ENCODE peak calls at places on chromosomes 4 and X, in nine cellular contexts. One of them, this sample, is unnamed.

GRCh38 chrX:47218280-47218919 is at the start of gene CDK16:
- DNase-seq in Peyer's patch: peak; percentile 90
- DNase-seq in left ventricle myocardium inferior: peak; percentile 70
- DNase-seq in AG04450: no peak
- DNase-seq in HL-60: peak; percentile 68
- DNase-seq in WERI-Rb-1: peak; percentile 82
- DNase-seq in OCI-LY7: peak; percentile 83
- DNase-seq in ovary: peak; percentile 89
- DNase-seq in CD8-positive, alpha-beta T cell: peak; percentile 50
- DNase-seq in this sample: peak; percentile 67

GRCh38 chr4:14167876-14168510 is 540.5 kb upstream of the BOD1L1 start:
- DNase-seq in HL-60: no peak
- DNase-seq in WERI-Rb-1: no peak
- DNase-seq in Peyer's patch: no peak
- DNase-seq in OCI-LY7: no peak
- DNase-seq in left ventricle myocardium inferior: no peak
- DNase-seq in AG04450: no peak
- DNase-seq in ovary: no peak
- DNase-seq in CD8-positive, alpha-beta T cell: no peak
- DNase-seq in this sample: no peak

GRCh38 chrX:133985164-133986007 is at the start of gene GPC3:
- DNase-seq in CD8-positive, alpha-beta T cell: peak; percentile 0
- DNase-seq in left ventricle myocardium inferior: peak; percentile 15
- DNase-seq in ovary: peak; percentile 67
- DNase-seq in AG04450: no peak
- DNase-seq in Peyer's patch: peak; percentile 50
- DNase-seq in OCI-LY7: no peak
- DNase-seq in WERI-Rb-1: no peak
- DNase-seq in HL-60: no peak
- DNase-seq in this sample: peak; percentile 36

GRCh38 chr4:63349674-63350025 is 1059.6 kb downstream of the TECRL start:
- DNase-seq in WERI-Rb-1: no peak
- DNase-seq in HL-60: no peak
- DNase-seq in ovary: no peak
- DNase-seq in Peyer's patch: no peak
- DNase-seq in CD8-positive, alpha-beta T cell: no peak
- DNase-seq in OCI-LY7: no peak
- DNase-seq in left ventricle myocardium inferior: no peak
- DNase-seq in AG04450: no peak
- DNase-seq in this sample: no peak

GRCh38 chrX:52979568-52979967 is 21.2 kb upstream of the FAM156A start:
- DNase-seq in Peyer's patch: no peak
- DNase-seq in CD8-positive, alpha-beta T cell: no peak
- DNase-seq in WERI-Rb-1: no peak
- DNase-seq in ovary: peak; percentile 52
- DNase-seq in left ventricle myocardium inferior: no peak
- DNase-seq in AG04450: no peak
- DNase-seq in OCI-LY7: no peak
- DNase-seq in HL-60: no peak
- DNase-seq in this sample: peak; percentile 6

GRCh38 chrX:100264200-100264599 is 145.9 kb downstream of the PCDH19 start:
- DNase-seq in ovary: no peak
- DNase-seq in WERI-Rb-1: no peak
- DNase-seq in CD8-positive, alpha-beta T cell: no peak
- DNase-seq in Peyer's patch: no peak
- DNase-seq in AG04450: no peak
- DNase-seq in left ventricle myocardium inferior: no peak
- DNase-seq in OCI-LY7: no peak
- DNase-seq in HL-60: no peak
- DNase-seq in this sample: no peak

GRCh38 chr4:176309772-176310171 is 10.0 kb upstream of the SPCS3 start:
- DNase-seq in Peyer's patch: no peak
- DNase-seq in WERI-Rb-1: no peak
- DNase-seq in CD8-positive, alpha-beta T cell: no peak
- DNase-seq in left ventricle myocardium inferior: no peak
- DNase-seq in HL-60: no peak
- DNase-seq in AG04450: no peak
- DNase-seq in OCI-LY7: no peak
- DNase-seq in ovary: no peak
- DNase-seq in this sample: no peak

GRCh38 chr4:72313121-72313520 is 255.9 kb downstream of the ADAMTS3 start:
- DNase-seq in Peyer's patch: no peak
- DNase-seq in HL-60: no peak
- DNase-seq in WERI-Rb-1: no peak
- DNase-seq in left ventricle myocardium inferior: no peak
- DNase-seq in OCI-LY7: no peak
- DNase-seq in CD8-positive, alpha-beta T cell: no peak
- DNase-seq in ovary: no peak
- DNase-seq in AG04450: no peak
- DNase-seq in this sample: peak; percentile 46

GRCh38 chrX:150694738-150695410 is 1.7 kb downstream of the MTMR1 start:
- DNase-seq in HL-60: peak; percentile 26
- DNase-seq in AG04450: no peak
- DNase-seq in CD8-positive, alpha-beta T cell: no peak
- DNase-seq in OCI-LY7: peak; percentile 53
- DNase-seq in Peyer's patch: no peak
- DNase-seq in ovary: no peak
- DNase-seq in left ventricle myocardium inferior: no peak
- DNase-seq in WERI-Rb-1: no peak
- DNase-seq in this sample: no peak

GRCh38 chr4:67723949-67724348 is 23.0 kb upstream of the UBA6 start:
- DNase-seq in AG04450: no peak
- DNase-seq in WERI-Rb-1: no peak
- DNase-seq in ovary: no peak
- DNase-seq in Peyer's patch: no peak
- DNase-seq in left ventricle myocardium inferior: no peak
- DNase-seq in OCI-LY7: no peak
- DNase-seq in HL-60: no peak
- DNase-seq in CD8-positive, alpha-beta T cell: no peak
- DNase-seq in this sample: no peak
- TF ChIP-seq CTCF in AG04450: no peak
- TF ChIP-seq CTCF in WERI-Rb-1: peak; percentile 43
- TF ChIP-seq CTCF in ovary: no peak
- TF ChIP-seq CTCF in Peyer's patch: no peak
- TF ChIP-seq CTCF in left ventricle myocardium inferior: no peak
- TF ChIP-seq CTCF in OCI-LY7: peak; percentile 11
- TF ChIP-seq CTCF in HL-60: no peak
- TF ChIP-seq CTCF in CD8-positive, alpha-beta T cell: no peak
- TF ChIP-seq CTCF in this sample: no peak

GRCh38 chr4:152154433-152154832 is 381.5 kb downstream of the FBXW7 start:
- DNase-seq in ovary: no peak
- DNase-seq in left ventricle myocardium inferior: no peak
- DNase-seq in Peyer's patch: no peak
- DNase-seq in OCI-LY7: no peak
- DNase-seq in CD8-positive, alpha-beta T cell: no peak
- DNase-seq in HL-60: no peak
- DNase-seq in WERI-Rb-1: no peak
- DNase-seq in AG04450: no peak
- DNase-seq in this sample: no peak

GRCh38 chr4:152159773-152160172 is 376.1 kb downstream of the FBXW7 start:
- DNase-seq in left ventricle myocardium inferior: no peak
- DNase-seq in CD8-positive, alpha-beta T cell: no peak
- DNase-seq in WERI-Rb-1: no peak
- DNase-seq in ovary: no peak
- DNase-seq in HL-60: no peak
- DNase-seq in OCI-LY7: no peak
- DNase-seq in Peyer's patch: no peak
- DNase-seq in AG04450: no peak
- DNase-seq in this sample: no peak

GRCh38 chr4:152160236-152160800 is 375.6 kb downstream of the FBXW7 start:
- DNase-seq in HL-60: no peak
- DNase-seq in left ventricle myocardium inferior: no peak
- DNase-seq in WERI-Rb-1: peak; percentile 78
- DNase-seq in Peyer's patch: no peak
- DNase-seq in CD8-positive, alpha-beta T cell: no peak
- DNase-seq in OCI-LY7: no peak
- DNase-seq in ovary: no peak
- DNase-seq in AG04450: no peak
- DNase-seq in this sample: no peak

GRCh38 chr4:152161676-152162330 is 374.1 kb downstream of the FBXW7 start:
- DNase-seq in CD8-positive, alpha-beta T cell: no peak
- DNase-seq in Peyer's patch: no peak
- DNase-seq in ovary: no peak
- DNase-seq in AG04450: no peak
- DNase-seq in WERI-Rb-1: no peak
- DNase-seq in OCI-LY7: no peak
- DNase-seq in left ventricle myocardium inferior: no peak
- DNase-seq in HL-60: no peak
- DNase-seq in this sample: no peak

GRCh38 chr4:152156448-152156847 is 379.4 kb downstream of the FBXW7 start:
- DNase-seq in AG04450: no peak
- DNase-seq in HL-60: no peak
- DNase-seq in Peyer's patch: no peak
- DNase-seq in ovary: no peak
- DNase-seq in OCI-LY7: no peak
- DNase-seq in left ventricle myocardium inferior: peak; percentile 48
- DNase-seq in WERI-Rb-1: no peak
- DNase-seq in CD8-positive, alpha-beta T cell: no peak
- DNase-seq in this sample: no peak
- H3K27ac ChIP-seq in AG04450: no peak overlapping the region
- H3K27ac ChIP-seq in HL-60: no peak overlapping the region
- H3K27ac ChIP-seq in Peyer's patch: no peak overlapping the region
- H3K27ac ChIP-seq in ovary: no peak overlapping the region
- H3K27ac ChIP-seq in OCI-LY7: no peak overlapping the region
- H3K27ac ChIP-seq in left ventricle myocardium inferior: no peak overlapping the region
- H3K27ac ChIP-seq in WERI-Rb-1: no peak overlapping the region
- H3K27ac ChIP-seq in CD8-positive, alpha-beta T cell: no peak overlapping the region
- H3K27ac ChIP-seq in this sample: no peak overlapping the region

GRCh38 chr4:125314676-125315570 is at the start of gene FAT4:
- DNase-seq in OCI-LY7: no peak
- DNase-seq in HL-60: peak; percentile 5
- DNase-seq in Peyer's patch: peak; percentile 84
- DNase-seq in left ventricle myocardium inferior: peak; percentile 96
- DNase-seq in ovary: peak; percentile 97
- DNase-seq in CD8-positive, alpha-beta T cell: no peak
- DNase-seq in AG04450: peak; percentile 97
- DNase-seq in WERI-Rb-1: peak; percentile 95
- DNase-seq in this sample: peak; percentile 98

GRCh38 chr4:125317526-125317880 is 2.7 kb downstream of the FAT4 start:
- DNase-seq in HL-60: no peak
- DNase-seq in Peyer's patch: peak; percentile 49
- DNase-seq in WERI-Rb-1: peak; percentile 87
- DNase-seq in CD8-positive, alpha-beta T cell: no peak
- DNase-seq in left ventricle myocardium inferior: peak; percentile 41
- DNase-seq in ovary: peak; percentile 66
- DNase-seq in OCI-LY7: no peak
- DNase-seq in AG04450: no peak
- DNase-seq in this sample: no peak

GRCh38 chr4:125315571-125316390 is 1.0 kb downstream of the FAT4 start:
- DNase-seq in OCI-LY7: no peak
- DNase-seq in WERI-Rb-1: peak; percentile 60
- DNase-seq in left ventricle myocardium inferior: peak; percentile 57
- DNase-seq in ovary: peak; percentile 73
- DNase-seq in AG04450: no peak
- DNase-seq in CD8-positive, alpha-beta T cell: no peak
- DNase-seq in HL-60: no peak
- DNase-seq in Peyer's patch: peak; percentile 46
- DNase-seq in this sample: peak; percentile 57

GRCh38 chr4:125316391-125316780 is 1.6 kb downstream of the FAT4 start:
- DNase-seq in left ventricle myocardium inferior: peak; percentile 32
- DNase-seq in CD8-positive, alpha-beta T cell: no peak
- DNase-seq in WERI-Rb-1: peak; percentile 48
- DNase-seq in AG04450: no peak
- DNase-seq in OCI-LY7: no peak
- DNase-seq in HL-60: no peak
- DNase-seq in Peyer's patch: peak; percentile 45
- DNase-seq in ovary: peak; percentile 51
- DNase-seq in this sample: peak; percentile 79

GRCh38 chr4:125316781-125317525 is 2.2 kb downstream of the FAT4 start:
- DNase-seq in ovary: peak; percentile 53
- DNase-seq in AG04450: no peak
- DNase-seq in Peyer's patch: peak; percentile 49
- DNase-seq in WERI-Rb-1: peak; percentile 73
- DNase-seq in OCI-LY7: no peak
- DNase-seq in left ventricle myocardium inferior: peak; percentile 40
- DNase-seq in HL-60: no peak
- DNase-seq in CD8-positive, alpha-beta T cell: no peak
- DNase-seq in this sample: peak; percentile 73
- TF ChIP-seq CTCF in ovary: no peak
- TF ChIP-seq CTCF in AG04450: no peak
- TF ChIP-seq CTCF in Peyer's patch: no peak
- TF ChIP-seq CTCF in WERI-Rb-1: peak; percentile 60
- TF ChIP-seq CTCF in OCI-LY7: no peak
- TF ChIP-seq CTCF in left ventricle myocardium inferior: no peak
- TF ChIP-seq CTCF in HL-60: no peak
- TF ChIP-seq CTCF in CD8-positive, alpha-beta T cell: no peak
- TF ChIP-seq CTCF in this sample: no peak

GRCh38 chr4:184731056-184731455 is 2.8 kb downstream of the CENPU start:
- DNase-seq in OCI-LY7: peak; percentile 27
- DNase-seq in WERI-Rb-1: no peak
- DNase-seq in AG04450: no peak
- DNase-seq in CD8-positive, alpha-beta T cell: no peak
- DNase-seq in left ventricle myocardium inferior: no peak
- DNase-seq in ovary: no peak
- DNase-seq in HL-60: no peak
- DNase-seq in Peyer's patch: no peak
- DNase-seq in this sample: no peak

GRCh38 chr4:184732126-184732525 is 1.8 kb downstream of the CENPU start:
- DNase-seq in Peyer's patch: no peak
- DNase-seq in AG04450: no peak
- DNase-seq in ovary: no peak
- DNase-seq in HL-60: no peak
- DNase-seq in left ventricle myocardium inferior: no peak
- DNase-seq in CD8-positive, alpha-beta T cell: no peak
- DNase-seq in OCI-LY7: peak; percentile 14
- DNase-seq in WERI-Rb-1: no peak
- DNase-seq in this sample: peak; percentile 89

GRCh38 chr4:184733654-184734524 is at the start of gene CENPU:
- DNase-seq in OCI-LY7: peak; percentile 99
- DNase-seq in CD8-positive, alpha-beta T cell: peak; percentile 87
- DNase-seq in AG04450: peak; percentile 96
- DNase-seq in ovary: peak; percentile 97
- DNase-seq in left ventricle myocardium inferior: peak; percentile 95
- DNase-seq in HL-60: peak; percentile 99
- DNase-seq in WERI-Rb-1: peak; percentile 99
- DNase-seq in Peyer's patch: peak; percentile 98
- DNase-seq in this sample: peak; percentile 98

GRCh38 chr4:184728858-184729257 is 5.0 kb downstream of the CENPU start:
- DNase-seq in HL-60: no peak
- DNase-seq in left ventricle myocardium inferior: no peak
- DNase-seq in OCI-LY7: no peak
- DNase-seq in Peyer's patch: no peak
- DNase-seq in WERI-Rb-1: no peak
- DNase-seq in AG04450: no peak
- DNase-seq in ovary: no peak
- DNase-seq in CD8-positive, alpha-beta T cell: no peak
- DNase-seq in this sample: no peak

DNA sequence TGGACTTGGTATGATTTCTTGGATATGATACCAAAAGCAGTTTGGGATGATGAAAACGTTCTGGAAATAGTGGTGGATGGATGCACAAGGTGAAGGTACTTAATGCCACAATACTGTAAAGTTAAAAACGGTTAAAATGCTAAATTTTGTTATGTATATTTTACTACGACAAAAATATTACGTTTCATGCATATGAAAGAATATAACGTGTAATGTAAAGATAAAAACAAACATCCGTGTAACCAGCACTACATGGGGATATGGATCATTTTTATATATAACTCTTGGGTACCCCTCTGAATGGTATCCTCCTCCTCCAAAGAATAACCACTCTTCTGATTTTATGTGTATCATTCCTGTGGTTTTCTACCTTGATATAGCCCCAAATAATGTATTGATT is 862 bp upstream of the CENPU start:
- DNase-seq in AG04450: no peak
- DNase-seq in left ventricle myocardium inferior: no peak
- DNase-seq in OCI-LY7: no peak
- DNase-seq in WERI-Rb-1: no peak
- DNase-seq in CD8-positive, alpha-beta T cell: no peak
- DNase-seq in HL-60: no peak
- DNase-seq in Peyer's patch: no peak
- DNase-seq in ovary: no peak
- DNase-seq in this sample: no peak
- H3K27ac ChIP-seq in AG04450: no peak overlapping the region
- H3K27ac ChIP-seq in left ventricle myocardium inferior: peak overlapping the region; percentile 78
- H3K27ac ChIP-seq in OCI-LY7: peak overlapping the region; percentile 25
- H3K27ac ChIP-seq in WERI-Rb-1: peak overlapping the region; percentile 67
- H3K27ac ChIP-seq in CD8-positive, alpha-beta T cell: no peak overlapping the region
- H3K27ac ChIP-seq in HL-60: peak overlapping the region; percentile 59
- H3K27ac ChIP-seq in Peyer's patch: peak overlapping the region; percentile 57
- H3K27ac ChIP-seq in ovary: no peak overlapping the region
- H3K27ac ChIP-seq in this sample: no peak overlapping the region

This sample was measured in thyroid gland.